ENCODE peak calls at places on chromosome 3, in nine cellular contexts. H is RWPE1; D is B cell; V is CD4-positive, alpha-beta T cell; T is GM10248; S is AG04449; C is prostate gland; F is tibial artery; R is fibroblast of mammary gland. K is an unnamed sample.

GRCh38 chr3:32239638-32240550 is 1.4 kb downstream of the CMTM8 start:
- DNase-seq in H (peak; percentile 13), D (peak; percentile 58), V (peak; percentile 44), T (peak; percentile 35), S (no peak), C (peak; percentile 48), F (no peak), R (peak; percentile 38), K (peak; percentile 6)

GRCh38 chr3:101744811-101745210 is 20.4 kb downstream of the CEP97 start:
- DNase-seq in H (no peak), D (no peak), V (no peak), T (no peak), S (no peak), C (no peak), F (no peak), R (no peak), K (no peak)

GRCh38 chr3:48088056-48088748 is 72.0 kb upstream of the MAP4 start:
- DNase-seq in H (no peak), D (peak; percentile 52), V (peak; percentile 6), T (no peak), S (no peak), C (peak; percentile 3), F (peak; percentile 31), R (peak; percentile 25), K (peak; percentile 14)

GRCh38 chr3:123431658-123432323 is 17.1 kb downstream of the ADCY5 start:
- DNase-seq in H (no peak), D (no peak), V (no peak), T (no peak), S (no peak), C (no peak), F (no peak), R (no peak), K (no peak)

GRCh38 chr3:33420966-33421365 is 19.2 kb downstream of the UBP1 start:
- DNase-seq in H (no peak), D (no peak), V (no peak), T (no peak), S (no peak), C (no peak), F (no peak), R (no peak), K (no peak)

GRCh38 chr3:12193485-12194165 is 34.9 kb upstream of the TIMP4 start:
- DNase-seq in H (peak; percentile 86), D (no peak), V (no peak), T (peak; percentile 45), S (peak; percentile 97), C (no peak), F (peak; percentile 71), R (peak; percentile 100), K (no peak)

GRCh38 chr3:189305412-189305811 is 133.6 kb downstream of the TPRG1 start:
- DNase-seq in H (no peak), D (no peak), V (no peak), T (peak; percentile 24), S (no peak), C (no peak), F (no peak), R (peak; percentile 1), K (no peak)

GRCh38 chr3:126550488-126551051 is 8.2 kb downstream of the C3orf22 start:
- DNase-seq in H (no peak), D (no peak), V (no peak), T (no peak), S (no peak), C (no peak), F (no peak), R (no peak), K (no peak)

GRCh38 chr3:42884324-42884723 is 8.6 kb upstream of the CYP8B1 start:
- DNase-seq in H (no peak), D (no peak), V (no peak), T (no peak), S (no peak), C (no peak), F (no peak), R (no peak), K (no peak)

GRCh38 chr3:178518660-178519396 is 17.4 kb upstream of the KCNMB2 start:
- DNase-seq in H (no peak), D (no peak), V (no peak), T (peak; percentile 36), S (no peak), C (no peak), F (no peak), R (no peak), K (no peak)

GRCh38 chr3:114389156-114389555 is 95.3 kb downstream of the TIGIT start:
- DNase-seq in H (no peak), D (no peak), V (no peak), T (no peak), S (no peak), C (no peak), F (no peak), R (no peak), K (no peak)

GRCh38 chr3:88019024-88019423 is 39.8 kb downstream of the CGGBP1 start:
- DNase-seq in H (no peak), D (no peak), V (no peak), T (peak; percentile 17), S (no peak), C (no peak), F (no peak), R (no peak), K (no peak)

GRCh38 chr3:71885001-71885400 is 100.1 kb upstream of the PROK2 start:
- DNase-seq in H (no peak), D (no peak), V (no peak), T (no peak), S (no peak), C (no peak), F (no peak), R (no peak), K (no peak)

GRCh38 chr3:108132727-108133373 is 42.0 kb upstream of the CD47 start:
- DNase-seq in H (peak; percentile 50), D (peak; percentile 33), V (no peak), T (no peak), S (no peak), C (no peak), F (no peak), R (peak; percentile 47), K (no peak)

GRCh38 chr3:108133858-108134554 is 43.2 kb upstream of the CD47 start:
- DNase-seq in H (no peak), D (no peak), V (no peak), T (no peak), S (no peak), C (no peak), F (no peak), R (no peak), K (no peak)

GRCh38 chr3:108131795-108132134 is 40.9 kb upstream of the CD47 start:
- DNase-seq in H (no peak), D (peak; percentile 47), V (no peak), T (no peak), S (no peak), C (no peak), F (no peak), R (no peak), K (no peak)

GRCh38 chr3:108136888-108137814 is 46.3 kb upstream of the CD47 start:
- DNase-seq in H (no peak), D (peak; percentile 65), V (no peak), T (no peak), S (no peak), C (no peak), F (no peak), R (no peak), K (no peak)

GRCh38 chr3:108134555-108134880 is 43.7 kb upstream of the CD47 start:
- DNase-seq in H (no peak), D (peak; percentile 36), V (no peak), T (no peak), S (no peak), C (no peak), F (no peak), R (no peak), K (no peak)
- TF ChIP-seq CTCF in H (no peak), D (no peak), V (no peak), T (no peak), S (no peak), C (no peak), F (no peak), R (no peak), K (no peak)

GRCh38 chr3:37990527-37990926 is at the start of gene VILL:
- DNase-seq in H (no peak), D (no peak), V (no peak), T (no peak), S (no peak), C (no peak), F (no peak), R (no peak), K (no peak)
- TF ChIP-seq CTCF in H (no peak), D (no peak), V (no peak), T (no peak), S (no peak), C (no peak), F (no peak), R (no peak), K (no peak)

GRCh38 chr3:182521339-182521738 is 272.0 kb upstream of the ATP11B start:
- DNase-seq in H (no peak), D (no peak), V (no peak), T (no peak), S (no peak), C (no peak), F (no peak), R (no peak), K (no peak)

GRCh38 chr3:182516597-182517336 is 276.5 kb upstream of the ATP11B start:
- DNase-seq in H (no peak), D (no peak), V (no peak), T (no peak), S (no peak), C (no peak), F (no peak), R (no peak), K (no peak)
- TF ChIP-seq CTCF in H (no peak), D (no peak), V (no peak), T (no peak), S (no peak), C (no peak), F (no peak), R (no peak), K (no peak)

DNA sequence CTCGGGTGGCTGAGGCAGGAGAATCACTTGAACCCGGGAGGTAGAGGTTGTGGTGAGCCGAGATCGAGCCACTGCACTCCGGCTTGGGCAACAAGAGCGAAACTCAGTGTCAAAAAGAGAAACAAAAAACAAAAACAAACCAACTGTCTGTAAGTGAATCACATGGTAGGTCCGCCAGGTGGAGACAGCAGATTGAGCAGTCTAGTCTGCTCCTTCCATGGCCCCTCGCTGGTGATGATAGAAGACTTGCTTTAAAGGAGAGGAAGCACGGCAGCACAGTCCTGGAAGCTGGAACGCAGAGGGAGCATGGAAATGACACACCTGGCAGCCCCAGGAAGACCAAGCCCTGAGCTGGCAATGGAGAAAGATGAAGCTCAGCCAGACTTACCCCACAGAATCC is 31.4 kb upstream of the MGLL start:
- DNase-seq in H (no peak), D (no peak), V (no peak), T (no peak), S (no peak), C (no peak), F (no peak), R (no peak), K (no peak)
- TF ChIP-seq CTCF in H (no peak), D (no peak), V (no peak), T (no peak), S (no peak), C (no peak), F (no peak), R (no peak), K (no peak)

DNA sequence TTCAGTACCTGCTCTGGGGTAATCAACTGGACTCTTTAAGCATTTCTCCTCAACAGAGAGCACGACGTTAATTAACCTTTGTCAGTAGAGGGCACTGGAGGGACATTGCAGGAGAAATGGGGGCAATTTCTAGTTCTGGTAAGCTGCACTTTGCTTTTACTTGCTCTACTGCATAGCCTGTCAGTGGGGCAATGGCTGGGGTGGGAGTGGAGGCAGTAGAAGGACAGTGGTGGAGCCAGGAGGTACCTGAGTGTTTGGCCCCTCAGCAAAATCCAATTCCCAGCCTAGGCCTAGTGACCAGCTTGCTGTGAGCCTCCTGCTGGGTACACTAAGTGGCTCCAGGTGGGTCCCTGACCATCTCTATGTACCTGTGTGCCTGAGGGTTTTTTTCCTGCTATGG is 18.3 kb upstream of the MED12L start:
- DNase-seq in H (no peak), D (no peak), V (no peak), T (peak; percentile 18), S (no peak), C (no peak), F (no peak), R (peak; percentile 8), K (no peak)
- TF ChIP-seq CTCF in H (no peak), D (no peak), V (no peak), T (no peak), S (no peak), C (no peak), F (no peak), R (peak; percentile 16), K (no peak)